ENCODE peak calls at places on chromosomes 6 and 20, in ten cellular contexts. O, H, Y, G, T, R, E, Q, J and U are unnamed samples.

GRCh38 chr20:32017711-32018251 is 7.5 kb downstream of the CCM2L start:
- DNase-seq in O (no peak), H (no peak), Y (peak; percentile 89), G (peak; percentile 96), T (no peak), R (peak; percentile 68), E (peak; percentile 79), Q (peak; percentile 55), J (no peak), U (no peak)

GRCh38 chr20:50746138-50746940 is 15.0 kb downstream of the PARD6B start:
- DNase-seq in O (peak; percentile 35), H (no peak), Y (no peak), G (no peak), T (no peak), R (no peak), E (no peak), Q (no peak), J (no peak), U (no peak)

GRCh38 chr6:151716446-151717047 is 90.9 kb upstream of the ESR1 start:
- DNase-seq in O (no peak), H (peak; percentile 22), Y (peak; percentile 54), G (peak; percentile 50), T (no peak), R (peak; percentile 4), E (no peak), Q (peak; percentile 61), J (no peak), U (no peak)

GRCh38 chr6:11970114-11970513 is 42.0 kb upstream of the HIVEP1 start:
- DNase-seq in O (no peak), H (no peak), Y (no peak), G (no peak), T (no peak), R (no peak), E (no peak), Q (no peak), J (no peak), U (no peak)

GRCh38 chr20:5270608-5271007 is 46.1 kb downstream of the PROKR2 start:
- DNase-seq in O (no peak), H (no peak), Y (peak; percentile 29), G (no peak), T (no peak), R (no peak), E (no peak), Q (no peak), J (no peak), U (no peak)

GRCh38 chr6:86192123-86192522 is 549.4 kb upstream of the SYNCRIP start:
- DNase-seq in O (peak; percentile 4), H (peak; percentile 0), Y (peak; percentile 48), G (no peak), T (peak; percentile 37), R (peak; percentile 21), E (no peak), Q (no peak), J (no peak), U (no peak)

GRCh38 chr6:46393161-46393939 is 97.9 kb downstream of the RCAN2 start:
- DNase-seq in O (no peak), H (no peak), Y (no peak), G (no peak), T (no peak), R (no peak), E (no peak), Q (no peak), J (no peak), U (no peak)

GRCh38 chr20:52972965-52973819 is 1.0 kb downstream of the TSHZ2 start:
- DNase-seq in O (no peak), H (no peak), Y (peak; percentile 22), G (no peak), T (no peak), R (no peak), E (no peak), Q (peak; percentile 53), J (peak; percentile 26), U (no peak)

GRCh38 chr20:62900052-62900691 is 26.1 kb downstream of the DIDO1 start:
- DNase-seq in O (peak; percentile 82), H (peak; percentile 56), Y (peak; percentile 90), G (peak; percentile 34), T (peak; percentile 49), R (peak; percentile 58), E (peak; percentile 91), Q (peak; percentile 84), J (peak; percentile 96), U (peak; percentile 92)

GRCh38 chr6:74133073-74133472 is 437.1 kb downstream of the CD109 start:
- DNase-seq in O (no peak), H (no peak), Y (no peak), G (no peak), T (no peak), R (no peak), E (no peak), Q (no peak), J (no peak), U (no peak)

GRCh38 chr20:46746972-46747371 is 37.5 kb downstream of the SLC2A10 start:
- DNase-seq in O (peak; percentile 32), H (peak; percentile 3), Y (peak; percentile 33), G (no peak), T (no peak), R (no peak), E (no peak), Q (no peak), J (peak; percentile 78), U (peak; percentile 62)

GRCh38 chr6:112282217-112282616 is 27.9 kb upstream of the LAMA4 start:
- DNase-seq in O (peak; percentile 82), H (peak; percentile 78), Y (no peak), G (no peak), T (no peak), R (no peak), E (no peak), Q (no peak), J (peak; percentile 83), U (peak; percentile 68)

GRCh38 chr6:2795162-2795561 is 30.0 kb downstream of the WRNIP1 start:
- DNase-seq in O (no peak), H (no peak), Y (no peak), G (no peak), T (no peak), R (no peak), E (no peak), Q (no peak), J (no peak), U (no peak)

GRCh38 chr20:43954704-43955243 is 40.1 kb downstream of the TOX2 start:
- DNase-seq in O (no peak), H (no peak), Y (no peak), G (no peak), T (no peak), R (no peak), E (no peak), Q (no peak), J (no peak), U (no peak)